ENCODE peak calls at places on chromosomes 7 and 10, in four cellular contexts. R, L, W and O are unnamed samples.

GRCh38 chr7:129721139-129721538 is 109.6 kb downstream of the NRF1 start:
- DNase-seq in L (no peak), W (no peak), R (no peak), O (no peak)

GRCh38 chr7:104174798-104175197 is 33.0 kb downstream of the ORC5 start:
- DNase-seq in R (no peak), W (no peak), L (no peak), O (no peak)

GRCh38 chr10:43253461-43254198 is 13.2 kb downstream of the RASGEF1A start:
- DNase-seq in W (no peak), R (no peak), L (no peak), O (no peak)

GRCh38 chr7:155119801-155120382 is 49.8 kb downstream of the HTR5A start:
- DNase-seq in L (no peak), W (no peak), R (no peak), O (no peak)

GRCh38 chr7:100411101-100411500 is 17.4 kb downstream of the ZCWPW1 start:
- DNase-seq in R (no peak), W (no peak), L (no peak), O (no peak)

GRCh38 chr7:107725138-107725740 is 18.7 kb upstream of the CBLL1 start:
- DNase-seq in W (peak; percentile 7), R (peak; percentile 86), L (no peak), O (peak; percentile 9)

GRCh38 chr10:77592946-77593636 is 44.5 kb downstream of the KCNMA1 start:
- DNase-seq in R (no peak), W (no peak), L (no peak), O (no peak)

GRCh38 chr10:78760463-78761240 is 308.1 kb upstream of the ZMIZ1 start:
- DNase-seq in L (no peak), W (no peak), R (no peak), O (no peak)

GRCh38 chr7:133830081-133830480 is 297.1 kb upstream of the LRGUK start:
- DNase-seq in R (no peak), W (no peak), L (no peak), O (no peak)

GRCh38 chr10:18738835-18739234 is 79.6 kb downstream of the ARL5B start:
- DNase-seq in R (no peak), L (no peak), W (no peak), O (no peak)

GRCh38 chr7:99720370-99721128 is 14.4 kb downstream of the CYP3A7 start:
- DNase-seq in L (no peak), W (no peak), R (peak; percentile 81), O (no peak)

GRCh38 chr7:91603707-91604106 is 276.8 kb downstream of the MTERF1 start:
- DNase-seq in R (no peak), W (no peak), L (no peak), O (no peak)

GRCh38 chr7:16695621-16696237 is 49.7 kb downstream of the BZW2 start:
- DNase-seq in L (no peak), W (no peak), R (peak; percentile 46), O (no peak)

GRCh38 chr7:67863911-67864310 is 867.3 kb downstream of the TYW1 start:
- DNase-seq in L (no peak), R (no peak), W (no peak), O (no peak)

GRCh38 chr10:96756111-96756903 is 36.0 kb upstream of the PIK3AP1 start:
- DNase-seq in L (no peak), R (no peak), W (no peak), O (no peak)

GRCh38 chr7:33671521-33672262 is 233.6 kb upstream of the BMPER start:
- DNase-seq in R (no peak), L (no peak), W (no peak), O (no peak)

GRCh38 chr10:48722153-48722861 is 37.6 kb downstream of the WDFY4 start:
- DNase-seq in R (no peak), W (no peak), L (no peak), O (no peak)

GRCh38 chr7:27107901-27108381 is 5.5 kb upstream of the HOXA2 start:
- DNase-seq in R (no peak), L (no peak), W (no peak), O (no peak)

GRCh38 chr7:47485640-47486435 is 96.1 kb downstream of the TNS3 start:
- DNase-seq in R (peak; percentile 77), L (no peak), W (no peak), O (no peak)

GRCh38 chr10:102648889-102649752 is 4.8 kb downstream of the TRIM8 start:
- DNase-seq in W (no peak), R (no peak), L (peak; percentile 77), O (no peak)

GRCh38 chr7:108096996-108097395 is 33.2 kb downstream of the LAMB4 start:
- DNase-seq in W (no peak), L (no peak), R (no peak), O (no peak)

GRCh38 chr10:93261961-93262610 is 188.4 kb downstream of the CYP26A1 start:
- DNase-seq in W (no peak), R (no peak), L (no peak), O (no peak)